ENCODE peak calls at places on chromosomes 2 and 18, in ten cellular contexts. K is DMS153; A is astrocyte; E is stimulated activated CD4-positive, alpha-beta T cell treated with anti-CD3 and anti-CD28 coated beads, Interleukin-1b, Interleukin-23, amount 100 ng/mL, for 1 hour; U is NCI-H510A treated with DMSO at 0.1 percent for 48 hours; J is mesendoderm; F is ELR; Q is fibroblast of the conjunctiva; M is progenitor cell of endocrine pancreas; I is HT1080. X is an unnamed sample.

GRCh38 chr2:39836638-39837037 is 57.6 kb upstream of the THUMPD2 start:
- DNase-seq in F (no peak), K (no peak), A (no peak), M (no peak), I (no peak), Q (no peak), J (no peak), E (no peak), U (no peak), X (no peak)

GRCh38 chr2:16069933-16070647 is 129.7 kb downstream of the MYCN start:
- DNase-seq in F (no peak), I (no peak), A (no peak), U (no peak), Q (no peak), M (peak), E (no peak), J (peak), K (no peak), X (no peak)

GRCh38 chr2:236028066-236028465 is 140.1 kb downstream of the GBX2 start:
- DNase-seq in E (no peak), U (no peak), I (no peak), F (no peak), M (no peak), Q (no peak), A (no peak), K (no peak), J (no peak), X (no peak)

GRCh38 chr18:12435867-12436266 is 28.1 kb downstream of the PRELID3A start:
- DNase-seq in U (no peak), J (no peak), E (no peak), M (no peak), K (no peak), Q (no peak), F (no peak), A (no peak), I (no peak), X (no peak)

GRCh38 chr2:17620280-17620679 is 79.8 kb downstream of the VSNL1 start:
- DNase-seq in E (no peak), U (no peak), K (no peak), I (peak), A (peak), M (no peak), Q (no peak), F (no peak), J (no peak), X (no peak)

GRCh38 chr2:216632952-216633615 is at the start of gene IGFBP2:
- DNase-seq in M (peak), U (peak), I (no peak), K (peak), A (peak), J (peak), F (peak), E (no peak), Q (peak), X (peak)

GRCh38 chr18:36762074-36762473 is 66.7 kb downstream of the TPGS2 start:
- DNase-seq in F (peak), I (peak), A (peak), Q (no peak), E (no peak), K (no peak), U (no peak), M (no peak), J (no peak), X (peak)

GRCh38 chr2:113283704-113284284 is 5.1 kb upstream of the PAX8 start:
- DNase-seq in I (peak), F (peak), J (peak), K (no peak), U (no peak), M (no peak), Q (peak), E (no peak), A (peak), X (peak)

GRCh38 chr2:217394510-217395351 is 534.9 kb upstream of the TNP1 start:
- DNase-seq in E (no peak), Q (no peak), K (no peak), M (no peak), F (peak), A (peak), I (no peak), U (no peak), J (no peak), X (peak)

GRCh38 chr2:230130668-230131364 is 62.1 kb upstream of the SLC16A14 start:
- DNase-seq in U (peak), A (peak), Q (peak), E (no peak), F (peak), K (no peak), J (peak), M (no peak), I (peak), X (peak)

GRCh38 chr18:34710430-34711386 is 610 bp downstream of the DTNA start:
- DNase-seq in A (peak), K (peak), M (no peak), Q (peak), U (peak), F (peak), I (no peak), J (no peak), E (no peak), X (no peak)

GRCh38 chr2:105280281-105280680 is 38.7 kb downstream of the GPR45 start:
- DNase-seq in F (no peak), E (no peak), M (no peak), U (no peak), Q (no peak), K (no peak), A (no peak), J (no peak), I (no peak), X (no peak)

GRCh38 chr18:79394438-79395307 is 1.1 kb upstream of the NFATC1 start:
- DNase-seq in Q (no peak), I (no peak), U (no peak), J (peak), E (peak), M (no peak), K (no peak), F (peak), A (peak), X (peak)

GRCh38 chr2:239109041-239109915 is 261.4 kb downstream of the TWIST2 start:
- DNase-seq in I (peak), U (peak), Q (no peak), F (peak), J (no peak), K (peak), A (no peak), E (no peak), M (no peak), X (no peak)

GRCh38 chr2:172442072-172442895 is 14.9 kb downstream of the ITGA6 start:
- DNase-seq in Q (peak), A (peak), F (peak), U (no peak), J (peak), K (peak), M (no peak), E (no peak), I (peak), X (peak)

GRCh38 chr18:58788470-58788869 is 76.2 kb upstream of the ZNF532 start:
- DNase-seq in M (no peak), U (no peak), J (peak), I (peak), E (no peak), F (no peak), K (no peak), A (peak), Q (no peak), X (no peak)

GRCh38 chr2:64120928-64121327 is 23.3 kb downstream of the PELI1 start:
- DNase-seq in E (no peak), J (no peak), F (peak), U (no peak), M (no peak), Q (no peak), A (no peak), K (no peak), I (no peak), X (no peak)

GRCh38 chr2:69544951-69545350 is 98.6 kb downstream of the AAK1 start:
- DNase-seq in K (no peak), A (no peak), F (no peak), M (no peak), J (no peak), I (no peak), U (no peak), Q (no peak), E (no peak), X (no peak)

GRCh38 chr2:181977661-181978350 is 7.8 kb upstream of the PPP1R1C start:
- DNase-seq in U (no peak), F (peak), A (no peak), E (no peak), K (no peak), M (no peak), Q (no peak), J (peak), I (peak), X (no peak)

GRCh38 chr2:237299897-237300296 is 114.1 kb downstream of the COL6A3 start:
- DNase-seq in U (peak), Q (peak), E (no peak), J (no peak), M (no peak), F (peak), I (peak), K (no peak), A (peak), X (peak)

GRCh38 chr2:165835363-165835762 is 41.3 kb upstream of the GALNT3 start:
- DNase-seq in M (no peak), A (no peak), Q (no peak), I (no peak), U (no peak), K (no peak), J (no peak), F (no peak), E (no peak), X (no peak)

GRCh38 chr2:197107291-197108269 is 181.1 kb upstream of the PGAP1 start:
- DNase-seq in M (no peak), A (peak), Q (peak), U (no peak), I (no peak), F (peak), J (peak), K (no peak), E (no peak), X (peak)

GRCh38 chr2:181371782-181372292 is 85.3 kb upstream of the ITGA4 start:
- DNase-seq in K (peak), E (no peak), M (no peak), F (peak), J (no peak), A (peak), Q (no peak), I (peak), U (no peak), X (peak)

GRCh38 chr2:221747289-221747972 is 175.3 kb upstream of the EPHA4 start:
- DNase-seq in Q (no peak), J (no peak), I (no peak), M (no peak), E (no peak), U (no peak), A (no peak), K (no peak), F (no peak), X (no peak)

GRCh38 chr2:238388794-238389193 is 37.9 kb upstream of the ASB1 start:
- DNase-seq in F (no peak), J (no peak), I (no peak), A (no peak), K (peak), Q (no peak), E (no peak), M (no peak), U (no peak), X (no peak)

GRCh38 chr2:231050018-231050901 is 6.4 kb upstream of the PSMD1 start:
- DNase-seq in J (no peak), M (peak), Q (no peak), E (no peak), A (no peak), K (no peak), I (no peak), U (no peak), F (no peak), X (no peak)

X was measured in osteoblast.